ENCODE peak calls at places on chromosomes 16 and 17, in nine cellular contexts. One of them, this sample, is unnamed.

GRCh38 chr16:23999663-24000062 is 163.9 kb downstream of the PRKCB start:
- DNase-seq in fibroblast of mammary gland: no peak
- DNase-seq in NB4: no peak
- DNase-seq in thoracic aorta: no peak
- DNase-seq in MCF 10A: no peak
- DNase-seq in fibroblast of pulmonary artery: no peak
- DNase-seq in glutamatergic neuron: no peak
- DNase-seq in fibroblast of the aortic adventitia: no peak
- DNase-seq in MM.1S: no peak
- DNase-seq in this sample: peak

GRCh38 chr17:73588291-73589095 is 55.8 kb downstream of the SDK2 start:
- DNase-seq in fibroblast of the aortic adventitia: no peak
- DNase-seq in fibroblast of mammary gland: no peak
- DNase-seq in MM.1S: no peak
- DNase-seq in fibroblast of pulmonary artery: no peak
- DNase-seq in NB4: no peak
- DNase-seq in MCF 10A: no peak
- DNase-seq in thoracic aorta: no peak
- DNase-seq in glutamatergic neuron: peak
- DNase-seq in this sample: no peak

GRCh38 chr17:6241381-6241780 is 171.2 kb downstream of the WSCD1 start:
- DNase-seq in fibroblast of pulmonary artery: no peak
- DNase-seq in fibroblast of mammary gland: no peak
- DNase-seq in fibroblast of the aortic adventitia: no peak
- DNase-seq in NB4: no peak
- DNase-seq in glutamatergic neuron: no peak
- DNase-seq in MCF 10A: no peak
- DNase-seq in MM.1S: no peak
- DNase-seq in thoracic aorta: no peak
- DNase-seq in this sample: no peak

GRCh38 chr16:58494981-58495860 is 4.7 kb upstream of the NDRG4 start:
- DNase-seq in MM.1S: peak
- DNase-seq in fibroblast of pulmonary artery: peak
- DNase-seq in MCF 10A: peak
- DNase-seq in NB4: peak
- DNase-seq in thoracic aorta: peak
- DNase-seq in fibroblast of the aortic adventitia: peak
- DNase-seq in fibroblast of mammary gland: peak
- DNase-seq in glutamatergic neuron: peak
- DNase-seq in this sample: peak

GRCh38 chr17:64984776-64985521 is 65.7 kb upstream of the LRRC37A3 start:
- DNase-seq in fibroblast of mammary gland: peak
- DNase-seq in thoracic aorta: no peak
- DNase-seq in NB4: peak
- DNase-seq in glutamatergic neuron: no peak
- DNase-seq in MCF 10A: no peak
- DNase-seq in fibroblast of the aortic adventitia: peak
- DNase-seq in MM.1S: peak
- DNase-seq in fibroblast of pulmonary artery: peak
- DNase-seq in this sample: no peak

GRCh38 chr17:41813699-41814124 is 908 bp downstream of the FKBP10 start:
- DNase-seq in thoracic aorta: no peak
- DNase-seq in glutamatergic neuron: no peak
- DNase-seq in fibroblast of pulmonary artery: no peak
- DNase-seq in fibroblast of the aortic adventitia: no peak
- DNase-seq in MM.1S: no peak
- DNase-seq in NB4: no peak
- DNase-seq in MCF 10A: no peak
- DNase-seq in fibroblast of mammary gland: no peak
- DNase-seq in this sample: no peak

GRCh38 chr17:77769762-77770161 is 188.7 kb upstream of the TNRC6C start:
- DNase-seq in MCF 10A: no peak
- DNase-seq in MM.1S: no peak
- DNase-seq in NB4: no peak
- DNase-seq in thoracic aorta: no peak
- DNase-seq in fibroblast of pulmonary artery: no peak
- DNase-seq in fibroblast of mammary gland: no peak
- DNase-seq in glutamatergic neuron: no peak
- DNase-seq in fibroblast of the aortic adventitia: no peak
- DNase-seq in this sample: no peak

GRCh38 chr17:3935140-3935542 is 18.9 kb upstream of the P2RX1 start:
- DNase-seq in MCF 10A: peak
- DNase-seq in fibroblast of pulmonary artery: peak
- DNase-seq in fibroblast of the aortic adventitia: peak
- DNase-seq in NB4: peak
- DNase-seq in fibroblast of mammary gland: peak
- DNase-seq in thoracic aorta: no peak
- DNase-seq in MM.1S: no peak
- DNase-seq in glutamatergic neuron: peak
- DNase-seq in this sample: peak

GRCh38 chr16:2058901-2059300 is 11.1 kb downstream of the TSC2 start:
- DNase-seq in fibroblast of mammary gland: no peak
- DNase-seq in fibroblast of the aortic adventitia: no peak
- DNase-seq in NB4: no peak
- DNase-seq in thoracic aorta: no peak
- DNase-seq in MM.1S: no peak
- DNase-seq in glutamatergic neuron: no peak
- DNase-seq in MCF 10A: no peak
- DNase-seq in fibroblast of pulmonary artery: no peak
- DNase-seq in this sample: no peak

GRCh38 chr17:47012457-47012856 is 33.4 kb upstream of the RPRML start:
- DNase-seq in glutamatergic neuron: no peak
- DNase-seq in fibroblast of the aortic adventitia: no peak
- DNase-seq in thoracic aorta: no peak
- DNase-seq in MM.1S: no peak
- DNase-seq in fibroblast of mammary gland: no peak
- DNase-seq in MCF 10A: no peak
- DNase-seq in NB4: no peak
- DNase-seq in fibroblast of pulmonary artery: no peak
- DNase-seq in this sample: no peak

GRCh38 chr16:71626858-71627213 is 852 bp downstream of the MARVELD3 start:
- DNase-seq in fibroblast of the aortic adventitia: no peak
- DNase-seq in MCF 10A: peak
- DNase-seq in fibroblast of pulmonary artery: no peak
- DNase-seq in fibroblast of mammary gland: no peak
- DNase-seq in thoracic aorta: no peak
- DNase-seq in MM.1S: no peak
- DNase-seq in NB4: no peak
- DNase-seq in glutamatergic neuron: no peak
- DNase-seq in this sample: no peak

DNA sequence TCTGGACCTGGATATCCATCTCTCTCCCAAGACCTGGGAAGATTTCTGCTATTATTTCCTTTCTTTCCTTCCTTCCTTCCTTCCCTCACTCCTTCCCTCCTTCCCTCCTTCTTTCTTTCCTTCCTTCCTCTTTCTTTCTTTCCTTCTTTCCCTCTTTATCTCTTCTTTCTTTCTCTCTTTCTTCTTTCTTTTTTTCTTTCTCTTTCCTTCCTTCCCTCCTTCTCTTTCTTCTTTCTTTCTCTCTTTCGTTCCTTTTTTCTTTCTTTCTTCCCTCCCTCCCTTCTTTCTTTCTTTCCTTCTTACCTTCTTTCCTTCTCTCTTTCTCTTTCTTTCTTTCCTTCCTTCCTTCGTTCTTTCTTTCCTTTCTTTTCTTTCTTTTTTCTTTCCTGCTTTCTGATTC is 37.8 kb upstream of the N4BP1 start:
- DNase-seq in NB4: no peak
- DNase-seq in fibroblast of pulmonary artery: no peak
- DNase-seq in MM.1S: no peak
- DNase-seq in MCF 10A: no peak
- DNase-seq in thoracic aorta: no peak
- DNase-seq in fibroblast of mammary gland: no peak
- DNase-seq in fibroblast of the aortic adventitia: no peak
- DNase-seq in glutamatergic neuron: no peak
- DNase-seq in this sample: no peak
- TF ChIP-seq CTCF in NB4: no peak
- TF ChIP-seq CTCF in fibroblast of pulmonary artery: no peak
- TF ChIP-seq CTCF in MM.1S: no peak
- TF ChIP-seq CTCF in MCF 10A: no peak
- TF ChIP-seq CTCF in thoracic aorta: no peak
- TF ChIP-seq CTCF in fibroblast of mammary gland: no peak
- TF ChIP-seq CTCF in fibroblast of the aortic adventitia: no peak
- TF ChIP-seq CTCF in glutamatergic neuron: no peak
- TF ChIP-seq CTCF in this sample: no peak

GRCh38 chr17:52465407-52465806 is 306.9 kb upstream of the CA10 start:
- DNase-seq in fibroblast of mammary gland: no peak
- DNase-seq in fibroblast of the aortic adventitia: no peak
- DNase-seq in thoracic aorta: no peak
- DNase-seq in NB4: no peak
- DNase-seq in MCF 10A: peak
- DNase-seq in fibroblast of pulmonary artery: no peak
- DNase-seq in glutamatergic neuron: no peak
- DNase-seq in MM.1S: no peak
- DNase-seq in this sample: no peak

GRCh38 chr17:52470553-52470952 is 312.0 kb upstream of the CA10 start:
- DNase-seq in fibroblast of mammary gland: no peak
- DNase-seq in thoracic aorta: no peak
- DNase-seq in NB4: no peak
- DNase-seq in fibroblast of the aortic adventitia: no peak
- DNase-seq in MCF 10A: no peak
- DNase-seq in glutamatergic neuron: no peak
- DNase-seq in MM.1S: no peak
- DNase-seq in fibroblast of pulmonary artery: no peak
- DNase-seq in this sample: no peak
- TF ChIP-seq CTCF in fibroblast of mammary gland: no peak
- TF ChIP-seq CTCF in thoracic aorta: no peak
- TF ChIP-seq CTCF in NB4: no peak
- TF ChIP-seq CTCF in fibroblast of the aortic adventitia: no peak
- TF ChIP-seq CTCF in MCF 10A: no peak
- TF ChIP-seq CTCF in glutamatergic neuron: no peak
- TF ChIP-seq CTCF in MM.1S: no peak
- TF ChIP-seq CTCF in fibroblast of pulmonary artery: no peak
- TF ChIP-seq CTCF in this sample: no peak

GRCh38 chr16:67919618-67920210 is 11.9 kb downstream of the CTRL start:
- DNase-seq in MCF 10A: no peak
- DNase-seq in fibroblast of the aortic adventitia: no peak
- DNase-seq in glutamatergic neuron: no peak
- DNase-seq in fibroblast of mammary gland: no peak
- DNase-seq in MM.1S: no peak
- DNase-seq in thoracic aorta: no peak
- DNase-seq in NB4: no peak
- DNase-seq in fibroblast of pulmonary artery: no peak
- DNase-seq in this sample: no peak
- TF ChIP-seq CTCF in MCF 10A: no peak
- TF ChIP-seq CTCF in fibroblast of the aortic adventitia: no peak
- TF ChIP-seq CTCF in glutamatergic neuron: no peak
- TF ChIP-seq CTCF in fibroblast of mammary gland: no peak
- TF ChIP-seq CTCF in MM.1S: no peak
- TF ChIP-seq CTCF in thoracic aorta: no peak
- TF ChIP-seq CTCF in NB4: peak
- TF ChIP-seq CTCF in fibroblast of pulmonary artery: no peak
- TF ChIP-seq CTCF in this sample: peak

GRCh38 chr17:19578545-19578944 is 44.9 kb downstream of the SLC47A1 start:
- DNase-seq in MM.1S: no peak
- DNase-seq in NB4: no peak
- DNase-seq in fibroblast of pulmonary artery: peak
- DNase-seq in fibroblast of the aortic adventitia: peak
- DNase-seq in fibroblast of mammary gland: no peak
- DNase-seq in glutamatergic neuron: no peak
- DNase-seq in thoracic aorta: no peak
- DNase-seq in MCF 10A: no peak
- DNase-seq in this sample: no peak
- TF ChIP-seq CTCF in MM.1S: no peak
- TF ChIP-seq CTCF in NB4: no peak
- TF ChIP-seq CTCF in fibroblast of pulmonary artery: no peak
- TF ChIP-seq CTCF in fibroblast of the aortic adventitia: no peak
- TF ChIP-seq CTCF in fibroblast of mammary gland: no peak
- TF ChIP-seq CTCF in glutamatergic neuron: no peak
- TF ChIP-seq CTCF in thoracic aorta: peak
- TF ChIP-seq CTCF in MCF 10A: no peak
- TF ChIP-seq CTCF in this sample: no peak

DNA sequence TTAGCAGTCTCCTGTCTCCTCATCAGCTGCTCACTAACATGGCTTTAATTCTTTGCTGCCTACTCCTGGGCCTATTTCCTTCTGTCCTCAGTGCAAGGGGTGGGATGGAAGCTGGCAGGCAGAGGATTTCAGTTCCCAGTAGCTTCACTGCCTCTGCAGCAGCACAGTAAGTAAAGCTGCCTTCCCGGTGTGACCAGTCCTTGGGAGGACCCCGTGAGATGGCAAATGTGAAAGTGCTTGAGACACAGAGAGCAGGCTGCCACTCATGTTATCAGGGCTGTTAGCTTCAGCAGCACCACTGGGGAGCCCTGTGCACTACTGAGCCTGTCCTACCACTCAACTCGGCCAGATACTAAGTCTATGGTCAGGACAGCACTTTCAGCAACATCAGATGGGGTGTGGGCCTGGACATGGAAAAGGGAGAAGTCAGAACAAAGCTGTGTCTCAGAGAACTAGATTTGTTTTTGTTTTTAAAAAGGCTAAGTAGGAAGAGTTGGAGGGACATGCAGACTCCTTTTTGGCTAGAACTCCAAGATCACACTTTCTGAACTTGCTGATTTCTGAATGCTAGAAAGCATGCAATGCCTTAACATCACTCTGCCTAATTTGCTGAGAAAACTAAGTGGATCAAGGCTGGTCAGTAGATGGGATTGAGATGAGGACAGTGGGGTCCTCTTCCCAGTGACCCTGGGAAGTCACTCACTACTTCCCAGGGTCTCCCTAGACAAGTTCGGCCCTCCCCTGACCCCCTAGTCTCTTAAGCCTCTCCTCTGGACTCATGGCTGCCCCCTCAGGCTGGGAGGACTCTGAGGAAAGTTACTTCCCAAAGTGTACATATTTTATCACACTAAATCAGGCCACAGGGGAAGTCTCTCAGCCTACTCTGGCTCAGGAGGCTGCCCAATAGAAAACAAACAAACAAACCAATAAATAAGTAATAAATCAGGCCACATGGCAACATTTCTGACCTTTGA is 1.1 kb downstream of the ACSF2 start:
- DNase-seq in NB4: peak
- DNase-seq in MCF 10A: peak
- DNase-seq in fibroblast of mammary gland: peak
- DNase-seq in MM.1S: peak
- DNase-seq in fibroblast of pulmonary artery: peak
- DNase-seq in thoracic aorta: no peak
- DNase-seq in glutamatergic neuron: peak
- DNase-seq in fibroblast of the aortic adventitia: peak
- DNase-seq in this sample: peak
- TF ChIP-seq CTCF in NB4: peak
- TF ChIP-seq CTCF in MCF 10A: no peak
- TF ChIP-seq CTCF in fibroblast of mammary gland: peak
- TF ChIP-seq CTCF in MM.1S: peak
- TF ChIP-seq CTCF in fibroblast of pulmonary artery: peak
- TF ChIP-seq CTCF in thoracic aorta: peak
- TF ChIP-seq CTCF in glutamatergic neuron: no peak
- TF ChIP-seq CTCF in fibroblast of the aortic adventitia: peak
- TF ChIP-seq CTCF in this sample: peak

DNA sequence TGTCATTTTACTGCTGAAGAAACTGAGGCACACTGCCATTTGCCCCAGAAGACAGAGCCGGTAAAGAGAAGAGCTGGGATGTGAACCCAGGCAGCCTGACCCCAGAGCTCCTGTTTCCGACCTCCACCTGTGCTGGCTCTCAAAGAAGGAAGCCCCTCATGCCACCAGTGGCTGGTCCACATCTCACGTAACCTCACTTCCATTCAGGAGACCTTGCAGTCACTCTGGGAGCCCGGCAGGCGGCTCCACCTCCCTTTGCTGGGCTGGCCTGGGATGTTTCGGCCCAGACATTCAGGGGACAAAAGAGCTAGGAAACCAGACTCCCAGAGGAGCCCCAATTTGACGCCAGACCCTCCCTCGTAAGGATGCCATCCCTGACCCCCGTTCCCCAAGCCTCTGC is 2.9 kb downstream of the TAF1C start:
- DNase-seq in fibroblast of mammary gland: no peak
- DNase-seq in thoracic aorta: no peak
- DNase-seq in fibroblast of pulmonary artery: no peak
- DNase-seq in NB4: no peak
- DNase-seq in MCF 10A: no peak
- DNase-seq in fibroblast of the aortic adventitia: no peak
- DNase-seq in glutamatergic neuron: no peak
- DNase-seq in MM.1S: no peak
- DNase-seq in this sample: no peak
- TF ChIP-seq CTCF in fibroblast of mammary gland: peak
- TF ChIP-seq CTCF in thoracic aorta: no peak
- TF ChIP-seq CTCF in fibroblast of pulmonary artery: peak
- TF ChIP-seq CTCF in NB4: no peak
- TF ChIP-seq CTCF in MCF 10A: no peak
- TF ChIP-seq CTCF in fibroblast of the aortic adventitia: peak
- TF ChIP-seq CTCF in glutamatergic neuron: no peak
- TF ChIP-seq CTCF in MM.1S: no peak
- TF ChIP-seq CTCF in this sample: no peak